ENCODE peak calls at places on chromosomes 3 and 15, in eight cellular contexts. K is naive thymus-derived CD4-positive, alpha-beta T cell; W is neural crest cell; X is AG10803; M is activated T-cell treated with anti-CD3 and anti-CD28 coated beads for 1 hour; S is NCI-H1092 treated with DMSO at 0.1 percent for 48 hours; T is lung microvascular endothelial cell; F is left colon. C is an unnamed sample.

GRCh38 chr3:143134446-143134845 is 14.9 kb downstream of the CHST2 start:
- DNase-seq in K (no peak), W (no peak), X (no peak), M (no peak), S (peak), T (no peak), F (no peak), C (no peak)

GRCh38 chr3:144760831-144761230 is 789.2 kb downstream of the DIPK2A start:
- DNase-seq in K (no peak), W (no peak), X (no peak), M (no peak), S (no peak), T (no peak), F (no peak), C (no peak)

GRCh38 chr15:29131336-29132109 is 138.1 kb downstream of the NSMCE3 start:
- DNase-seq in K (no peak), W (no peak), X (no peak), M (no peak), S (no peak), T (no peak), F (no peak), C (no peak)

GRCh38 chr3:45180051-45180450 is 33.9 kb upstream of the CDCP1 start:
- DNase-seq in K (no peak), W (no peak), X (peak), M (no peak), S (no peak), T (no peak), F (no peak), C (peak)

GRCh38 chr3:3209057-3209456 is 29.6 kb upstream of the CRBN start:
- DNase-seq in K (no peak), W (no peak), X (no peak), M (no peak), S (no peak), T (no peak), F (no peak), C (no peak)

GRCh38 chr15:83283813-83284562 is 476 bp downstream of the BNC1 start:
- DNase-seq in K (no peak), W (peak), X (peak), M (no peak), S (no peak), T (peak), F (no peak), C (no peak)

GRCh38 chr3:171458056-171458856 is 1.9 kb downstream of the TNIK start:
- DNase-seq in K (peak), W (peak), X (no peak), M (peak), S (no peak), T (peak), F (peak), C (no peak)

GRCh38 chr3:47910777-47911440 is 105.3 kb downstream of the MAP4 start:
- DNase-seq in K (no peak), W (no peak), X (peak), M (no peak), S (no peak), T (peak), F (no peak), C (peak)

GRCh38 chr3:124558898-124559649 is 171.2 kb upstream of the UMPS start:
- DNase-seq in K (no peak), W (no peak), X (peak), M (no peak), S (peak), T (peak), F (peak), C (peak)

GRCh38 chr3:111616417-111617105 is 21.4 kb upstream of the ZBED2 start:
- DNase-seq in K (peak), W (no peak), X (peak), M (peak), S (no peak), T (no peak), F (peak), C (no peak)

GRCh38 chr3:42721690-42722089 is 19.1 kb upstream of the HHATL start:
- DNase-seq in K (no peak), W (no peak), X (no peak), M (no peak), S (no peak), T (no peak), F (no peak), C (no peak)

GRCh38 chr3:55521086-55522060 is 34.3 kb upstream of the WNT5A start:
- DNase-seq in K (no peak), W (no peak), X (peak), M (no peak), S (no peak), T (no peak), F (no peak), C (no peak)

GRCh38 chr3:191296041-191296541 is 33.1 kb upstream of the CCDC50 start:
- DNase-seq in K (no peak), W (no peak), X (no peak), M (no peak), S (no peak), T (no peak), F (no peak), C (no peak)

GRCh38 chr15:92617197-92618037 is 38.2 kb downstream of the FAM174B start:
- DNase-seq in K (no peak), W (no peak), X (peak), M (no peak), S (peak), T (peak), F (peak), C (peak)

GRCh38 chr3:13252207-13252606 is 167.9 kb downstream of the NUP210 start:
- DNase-seq in K (no peak), W (no peak), X (no peak), M (no peak), S (no peak), T (no peak), F (no peak), C (no peak)

GRCh38 chr15:34855893-34856292 is 60.5 kb upstream of the ACTC1 start:
- DNase-seq in K (no peak), W (no peak), X (peak), M (no peak), S (no peak), T (peak), F (no peak), C (no peak)

GRCh38 chr15:91769919-91770318 is 83.6 kb upstream of the SLCO3A1 start:
- DNase-seq in K (no peak), W (no peak), X (no peak), M (no peak), S (no peak), T (no peak), F (no peak), C (no peak)